ENCODE peak calls at places on chromosomes 2 and 18, in ten cellular contexts. P is BE2C; B is NCI-H1436; G is iris pigment epithelial cell; Q is colonic mucosa; N is GDM1; X is stimulated activated naive CD8-positive, alpha-beta T cell treated with anti-CD3 and anti-CD28 coated beads, Interleukin-15, Interleukin-2, amounts not matched to agents 100 U/mL and 50 U/mL, for 24 hours; J is GM12864; E is NCI-H2081; A is stimulated activated CD8-positive, alpha-beta memory T cell treated with anti-CD3 and anti-CD28 coated beads, Interleukin-12 subunit alpha, Interleukin-12 subunit beta, amount 100 ng/mL, for 4 hours. M is an unnamed sample.

GRCh38 chr18:34942975-34943374 is 98.2 kb upstream of the MAPRE2 start:
- DNase-seq in P (no peak), B (no peak), G (no peak), Q (peak), N (no peak), X (no peak), J (no peak), E (no peak), A (no peak), M (no peak)

GRCh38 chr2:234033174-234033573 is 17.3 kb upstream of the SPP2 start:
- DNase-seq in P (no peak), B (no peak), G (peak), Q (no peak), N (no peak), X (no peak), J (no peak), E (no peak), A (no peak), M (no peak)

GRCh38 chr2:173432049-173432754 is 77.5 kb downstream of the CDCA7 start:
- DNase-seq in P (no peak), B (no peak), G (peak), Q (no peak), N (no peak), X (no peak), J (no peak), E (no peak), A (no peak), M (no peak)

GRCh38 chr2:112714836-112715631 is 5.8 kb upstream of the NT5DC4 start:
- DNase-seq in P (no peak), B (no peak), G (peak), Q (no peak), N (no peak), X (no peak), J (no peak), E (no peak), A (no peak), M (no peak)

GRCh38 chr2:23495661-23496114 is 110.7 kb downstream of the KLHL29 start:
- DNase-seq in P (no peak), B (no peak), G (no peak), Q (no peak), N (no peak), X (no peak), J (no peak), E (no peak), A (no peak), M (no peak)

GRCh38 chr2:130246430-130246829 is 48.2 kb upstream of the TUBA3E start:
- DNase-seq in P (peak), B (no peak), G (no peak), Q (no peak), N (no peak), X (no peak), J (no peak), E (no peak), A (no peak), M (no peak)

GRCh38 chr2:98716786-98717185 is 14.1 kb downstream of the MGAT4A start:
- DNase-seq in P (no peak), B (no peak), G (no peak), Q (no peak), N (no peak), X (no peak), J (no peak), E (no peak), A (no peak), M (no peak)

GRCh38 chr2:85888745-85889647 is at the start of gene ST3GAL5:
- DNase-seq in P (peak), B (peak), G (peak), Q (peak), N (peak), X (peak), J (peak), E (peak), A (peak), M (peak)

GRCh38 chr2:149466635-149467034 is 120.9 kb downstream of the MMADHC start:
- DNase-seq in P (no peak), B (no peak), G (peak), Q (no peak), N (no peak), X (no peak), J (no peak), E (no peak), A (no peak), M (no peak)

GRCh38 chr18:6628189-6628588 is 101.3 kb upstream of the ARHGAP28 start:
- DNase-seq in P (no peak), B (no peak), G (peak), Q (no peak), N (no peak), X (no peak), J (no peak), E (no peak), A (no peak), M (no peak)

GRCh38 chr2:27091746-27092695 is 5.4 kb downstream of the KHK start:
- DNase-seq in P (no peak), B (no peak), G (no peak), Q (no peak), N (no peak), X (no peak), J (no peak), E (no peak), A (no peak), M (no peak)

GRCh38 chr2:168135121-168135520 is 112.3 kb downstream of the STK39 start:
- DNase-seq in P (no peak), B (no peak), G (no peak), Q (no peak), N (no peak), X (no peak), J (no peak), E (no peak), A (no peak), M (no peak)

GRCh38 chr2:96534701-96535181 is 1.8 kb upstream of the ARID5A start:
- DNase-seq in P (no peak), B (no peak), G (no peak), Q (no peak), N (no peak), X (no peak), J (no peak), E (peak), A (no peak), M (no peak)

GRCh38 chr2:150125708-150126107 is 361.8 kb downstream of the RND3 start:
- DNase-seq in P (no peak), B (no peak), G (peak), Q (no peak), N (no peak), X (no peak), J (no peak), E (no peak), A (no peak), M (no peak)

GRCh38 chr2:205903549-205904129 is 182.3 kb downstream of the INO80D start:
- DNase-seq in P (peak), B (no peak), G (peak), Q (peak), N (no peak), X (no peak), J (peak), E (no peak), A (no peak), M (no peak)

GRCh38 chr2:36965751-36966369 is 476 bp downstream of the STRN start:
- DNase-seq in P (peak), B (peak), G (no peak), Q (peak), N (peak), X (peak), J (no peak), E (peak), A (no peak), M (peak)

GRCh38 chr2:237118025-237118424 is 32.3 kb downstream of the COPS8 start:
- DNase-seq in P (no peak), B (no peak), G (no peak), Q (no peak), N (no peak), X (no peak), J (no peak), E (no peak), A (no peak), M (no peak)

GRCh38 chr2:217106650-217107014 is 246.8 kb upstream of the TNP1 start:
- DNase-seq in P (no peak), B (no peak), G (peak), Q (no peak), N (no peak), X (no peak), J (no peak), E (no peak), A (no peak), M (no peak)

GRCh38 chr2:164937864-164938401 is 17.4 kb downstream of the SLC38A11 start:
- DNase-seq in P (no peak), B (no peak), G (no peak), Q (peak), N (no peak), X (no peak), J (no peak), E (peak), A (no peak), M (no peak)

GRCh38 chr18:12421732-12422131 is 14.0 kb downstream of the PRELID3A start:
- DNase-seq in P (no peak), B (no peak), G (no peak), Q (no peak), N (no peak), X (no peak), J (no peak), E (no peak), A (no peak), M (no peak)

GRCh38 chr18:56238576-56238975 is 399.8 kb downstream of the TXNL1 start:
- DNase-seq in P (no peak), B (no peak), G (peak), Q (no peak), N (no peak), X (no peak), J (no peak), E (no peak), A (no peak), M (no peak)

GRCh38 chr2:236210536-236210935 is 42.4 kb upstream of the GBX2 start:
- DNase-seq in P (no peak), B (no peak), G (no peak), Q (no peak), N (no peak), X (no peak), J (no peak), E (no peak), A (no peak), M (no peak)

GRCh38 chr2:95346236-95346737 is 49.1 kb downstream of the KCNIP3 start:
- DNase-seq in P (no peak), B (no peak), G (peak), Q (peak), N (no peak), X (peak), J (no peak), E (peak), A (no peak), M (no peak)

GRCh38 chr2:19815746-19816145 is 86.0 kb downstream of the TTC32 start:
- DNase-seq in P (no peak), B (no peak), G (peak), Q (no peak), N (no peak), X (no peak), J (no peak), E (no peak), A (no peak), M (no peak)

GRCh38 chr2:190683802-190684201 is 34.9 kb downstream of the NAB1 start:
- DNase-seq in P (no peak), B (no peak), G (peak), Q (no peak), N (no peak), X (no peak), J (no peak), E (peak), A (no peak), M (no peak)